ENCODE peak calls at places on chromosomes 6 and 20, in eight cellular contexts. One of them, this sample, is unnamed.

GRCh38 chr20:11186301-11187008 is 512.7 kb upstream of the JAG1 start:
- DNase-seq in activated T-helper 9 cell treated with anti-CD3 and anti-CD28 coated beads, Interleukin-2, amount 50 U/mL, for 16 hours: no peak
- DNase-seq in fibroblast of mammary gland: no peak
- DNase-seq in neural progenitor cell: no peak
- DNase-seq in heart right ventricle: no peak
- DNase-seq in heart left ventricle: no peak
- DNase-seq in AG08395: no peak
- DNase-seq in endothelial cell: no peak
- DNase-seq in this sample: no peak

GRCh38 chr6:149109397-149110070 is 208.0 kb upstream of the TAB2 start:
- DNase-seq in activated T-helper 9 cell treated with anti-CD3 and anti-CD28 coated beads, Interleukin-2, amount 50 U/mL, for 16 hours: no peak
- DNase-seq in fibroblast of mammary gland: no peak
- DNase-seq in neural progenitor cell: no peak
- DNase-seq in heart right ventricle: no peak
- DNase-seq in heart left ventricle: no peak
- DNase-seq in AG08395: no peak
- DNase-seq in endothelial cell: no peak
- DNase-seq in this sample: no peak

GRCh38 chr6:54366647-54367327 is 58.5 kb downstream of the TINAG start:
- DNase-seq in activated T-helper 9 cell treated with anti-CD3 and anti-CD28 coated beads, Interleukin-2, amount 50 U/mL, for 16 hours: no peak
- DNase-seq in fibroblast of mammary gland: no peak
- DNase-seq in neural progenitor cell: no peak
- DNase-seq in heart right ventricle: no peak
- DNase-seq in heart left ventricle: no peak
- DNase-seq in AG08395: peak; percentile 17
- DNase-seq in endothelial cell: no peak
- DNase-seq in this sample: no peak

GRCh38 chr20:48411265-48411664 is 416.5 kb downstream of the PREX1 start:
- DNase-seq in activated T-helper 9 cell treated with anti-CD3 and anti-CD28 coated beads, Interleukin-2, amount 50 U/mL, for 16 hours: no peak
- DNase-seq in fibroblast of mammary gland: no peak
- DNase-seq in neural progenitor cell: no peak
- DNase-seq in heart right ventricle: no peak
- DNase-seq in heart left ventricle: no peak
- DNase-seq in AG08395: no peak
- DNase-seq in endothelial cell: no peak
- DNase-seq in this sample: no peak

GRCh38 chr6:120303527-120303926 is 954.0 kb upstream of the MAN1A1 start:
- DNase-seq in activated T-helper 9 cell treated with anti-CD3 and anti-CD28 coated beads, Interleukin-2, amount 50 U/mL, for 16 hours: no peak
- DNase-seq in fibroblast of mammary gland: no peak
- DNase-seq in neural progenitor cell: no peak
- DNase-seq in heart right ventricle: no peak
- DNase-seq in heart left ventricle: no peak
- DNase-seq in AG08395: no peak
- DNase-seq in endothelial cell: no peak
- DNase-seq in this sample: no peak

GRCh38 chr6:34273242-34273805 is 24.5 kb upstream of the SMIM29 start:
- DNase-seq in activated T-helper 9 cell treated with anti-CD3 and anti-CD28 coated beads, Interleukin-2, amount 50 U/mL, for 16 hours: no peak
- DNase-seq in fibroblast of mammary gland: no peak
- DNase-seq in neural progenitor cell: no peak
- DNase-seq in heart right ventricle: peak; percentile 55
- DNase-seq in heart left ventricle: peak; percentile 78
- DNase-seq in AG08395: peak; percentile 10
- DNase-seq in endothelial cell: peak; percentile 74
- DNase-seq in this sample: no peak

GRCh38 chr6:169210611-169211010 is 43.0 kb downstream of the THBS2 start:
- DNase-seq in activated T-helper 9 cell treated with anti-CD3 and anti-CD28 coated beads, Interleukin-2, amount 50 U/mL, for 16 hours: no peak
- DNase-seq in fibroblast of mammary gland: no peak
- DNase-seq in neural progenitor cell: no peak
- DNase-seq in heart right ventricle: no peak
- DNase-seq in heart left ventricle: no peak
- DNase-seq in AG08395: no peak
- DNase-seq in endothelial cell: no peak
- DNase-seq in this sample: no peak

GRCh38 chr6:72464791-72465691 is 156.8 kb upstream of the KCNQ5 start:
- DNase-seq in activated T-helper 9 cell treated with anti-CD3 and anti-CD28 coated beads, Interleukin-2, amount 50 U/mL, for 16 hours: no peak
- DNase-seq in fibroblast of mammary gland: peak; percentile 86
- DNase-seq in neural progenitor cell: no peak
- DNase-seq in heart right ventricle: no peak
- DNase-seq in heart left ventricle: no peak
- DNase-seq in AG08395: peak; percentile 78
- DNase-seq in endothelial cell: no peak
- DNase-seq in this sample: no peak

GRCh38 chr6:31149827-31150447 is 7.7 kb downstream of the CCHCR1 start:
- DNase-seq in activated T-helper 9 cell treated with anti-CD3 and anti-CD28 coated beads, Interleukin-2, amount 50 U/mL, for 16 hours: no peak
- DNase-seq in fibroblast of mammary gland: no peak
- DNase-seq in neural progenitor cell: no peak
- DNase-seq in heart right ventricle: no peak
- DNase-seq in heart left ventricle: no peak
- DNase-seq in AG08395: no peak
- DNase-seq in endothelial cell: no peak
- DNase-seq in this sample: no peak

GRCh38 chr6:119205911-119206617 is 127.6 kb upstream of the FAM184A start:
- DNase-seq in activated T-helper 9 cell treated with anti-CD3 and anti-CD28 coated beads, Interleukin-2, amount 50 U/mL, for 16 hours: no peak
- DNase-seq in fibroblast of mammary gland: no peak
- DNase-seq in neural progenitor cell: no peak
- DNase-seq in heart right ventricle: no peak
- DNase-seq in heart left ventricle: no peak
- DNase-seq in AG08395: no peak
- DNase-seq in endothelial cell: no peak
- DNase-seq in this sample: no peak

GRCh38 chr6:24547243-24547642 is 52.5 kb downstream of the ALDH5A1 start:
- DNase-seq in activated T-helper 9 cell treated with anti-CD3 and anti-CD28 coated beads, Interleukin-2, amount 50 U/mL, for 16 hours: peak; percentile 3
- DNase-seq in fibroblast of mammary gland: no peak
- DNase-seq in neural progenitor cell: peak; percentile 67
- DNase-seq in heart right ventricle: no peak
- DNase-seq in heart left ventricle: no peak
- DNase-seq in AG08395: no peak
- DNase-seq in endothelial cell: no peak
- DNase-seq in this sample: no peak

GRCh38 chr6:136309171-136309570 is 19.5 kb upstream of the BCLAF1 start:
- DNase-seq in activated T-helper 9 cell treated with anti-CD3 and anti-CD28 coated beads, Interleukin-2, amount 50 U/mL, for 16 hours: no peak
- DNase-seq in fibroblast of mammary gland: no peak
- DNase-seq in neural progenitor cell: no peak
- DNase-seq in heart right ventricle: no peak
- DNase-seq in heart left ventricle: no peak
- DNase-seq in AG08395: no peak
- DNase-seq in endothelial cell: no peak
- DNase-seq in this sample: no peak

GRCh38 chr20:50372770-50373088 is 137.5 kb upstream of the PTPN1 start:
- DNase-seq in activated T-helper 9 cell treated with anti-CD3 and anti-CD28 coated beads, Interleukin-2, amount 50 U/mL, for 16 hours: no peak
- DNase-seq in fibroblast of mammary gland: no peak
- DNase-seq in neural progenitor cell: no peak
- DNase-seq in heart right ventricle: no peak
- DNase-seq in heart left ventricle: no peak
- DNase-seq in AG08395: no peak
- DNase-seq in endothelial cell: no peak
- DNase-seq in this sample: no peak

GRCh38 chr6:137543114-137543513 is 48.9 kb upstream of the OLIG3 start:
- DNase-seq in activated T-helper 9 cell treated with anti-CD3 and anti-CD28 coated beads, Interleukin-2, amount 50 U/mL, for 16 hours: no peak
- DNase-seq in fibroblast of mammary gland: no peak
- DNase-seq in neural progenitor cell: no peak
- DNase-seq in heart right ventricle: no peak
- DNase-seq in heart left ventricle: no peak
- DNase-seq in AG08395: no peak
- DNase-seq in endothelial cell: no peak
- DNase-seq in this sample: no peak

GRCh38 chr6:17149581-17149980 is 47.7 kb downstream of the STMND1 start:
- DNase-seq in activated T-helper 9 cell treated with anti-CD3 and anti-CD28 coated beads, Interleukin-2, amount 50 U/mL, for 16 hours: no peak
- DNase-seq in fibroblast of mammary gland: no peak
- DNase-seq in neural progenitor cell: no peak
- DNase-seq in heart right ventricle: no peak
- DNase-seq in heart left ventricle: no peak
- DNase-seq in AG08395: no peak
- DNase-seq in endothelial cell: no peak
- DNase-seq in this sample: no peak

GRCh38 chr6:24537771-24538385 is 43.1 kb downstream of the ALDH5A1 start:
- DNase-seq in activated T-helper 9 cell treated with anti-CD3 and anti-CD28 coated beads, Interleukin-2, amount 50 U/mL, for 16 hours: no peak
- DNase-seq in fibroblast of mammary gland: no peak
- DNase-seq in neural progenitor cell: no peak
- DNase-seq in heart right ventricle: no peak
- DNase-seq in heart left ventricle: no peak
- DNase-seq in AG08395: no peak
- DNase-seq in endothelial cell: no peak
- DNase-seq in this sample: no peak

GRCh38 chr6:15487262-15487661 is 175.6 kb downstream of the DTNBP1 start:
- DNase-seq in activated T-helper 9 cell treated with anti-CD3 and anti-CD28 coated beads, Interleukin-2, amount 50 U/mL, for 16 hours: no peak
- DNase-seq in fibroblast of mammary gland: no peak
- DNase-seq in neural progenitor cell: no peak
- DNase-seq in heart right ventricle: no peak
- DNase-seq in heart left ventricle: no peak
- DNase-seq in AG08395: no peak
- DNase-seq in endothelial cell: no peak
- DNase-seq in this sample: no peak

GRCh38 chr6:157991067-157991432 is 9.4 kb downstream of the SYNJ2 start:
- DNase-seq in activated T-helper 9 cell treated with anti-CD3 and anti-CD28 coated beads, Interleukin-2, amount 50 U/mL, for 16 hours: no peak
- DNase-seq in fibroblast of mammary gland: no peak
- DNase-seq in neural progenitor cell: no peak
- DNase-seq in heart right ventricle: no peak
- DNase-seq in heart left ventricle: no peak
- DNase-seq in AG08395: no peak
- DNase-seq in endothelial cell: no peak
- DNase-seq in this sample: no peak

GRCh38 chr6:91097316-91097878 is 510.5 kb upstream of the MAP3K7 start:
- DNase-seq in activated T-helper 9 cell treated with anti-CD3 and anti-CD28 coated beads, Interleukin-2, amount 50 U/mL, for 16 hours: no peak
- DNase-seq in fibroblast of mammary gland: no peak
- DNase-seq in neural progenitor cell: no peak
- DNase-seq in heart right ventricle: peak; percentile 42
- DNase-seq in heart left ventricle: peak; percentile 29
- DNase-seq in AG08395: no peak
- DNase-seq in endothelial cell: no peak
- DNase-seq in this sample: no peak

GRCh38 chr6:148959511-148959910 is 212.7 kb downstream of the UST start:
- DNase-seq in activated T-helper 9 cell treated with anti-CD3 and anti-CD28 coated beads, Interleukin-2, amount 50 U/mL, for 16 hours: no peak
- DNase-seq in fibroblast of mammary gland: no peak
- DNase-seq in neural progenitor cell: no peak
- DNase-seq in heart right ventricle: no peak
- DNase-seq in heart left ventricle: no peak
- DNase-seq in AG08395: no peak
- DNase-seq in endothelial cell: no peak
- DNase-seq in this sample: no peak

GRCh38 chr20:57527728-57528127 is 2.8 kb upstream of the CTCFL start:
- DNase-seq in activated T-helper 9 cell treated with anti-CD3 and anti-CD28 coated beads, Interleukin-2, amount 50 U/mL, for 16 hours: no peak
- DNase-seq in fibroblast of mammary gland: no peak
- DNase-seq in neural progenitor cell: no peak
- DNase-seq in heart right ventricle: no peak
- DNase-seq in heart left ventricle: no peak
- DNase-seq in AG08395: no peak
- DNase-seq in endothelial cell: no peak
- DNase-seq in this sample: no peak

GRCh38 chr6:169824848-169825557 is 73.6 kb downstream of the ERMARD start:
- DNase-seq in activated T-helper 9 cell treated with anti-CD3 and anti-CD28 coated beads, Interleukin-2, amount 50 U/mL, for 16 hours: no peak
- DNase-seq in fibroblast of mammary gland: no peak
- DNase-seq in neural progenitor cell: no peak
- DNase-seq in heart right ventricle: no peak
- DNase-seq in heart left ventricle: no peak
- DNase-seq in AG08395: no peak
- DNase-seq in endothelial cell: no peak
- DNase-seq in this sample: no peak